ENCODE peak calls at places on chromosomes 11 and 22, in ten cellular contexts. One of them, this sample, is unnamed.

GRCh38 chr22:36790648-36791047 is 14.7 kb upstream of the IFT27 start:
- ATAC-seq in psoas muscle: no peak
- ATAC-seq in CD8-positive, alpha-beta T cell: no peak
- ATAC-seq in heart left ventricle: no peak
- ATAC-seq in activated T-cell treated with anti-CD3 and anti-CD28 coated beads, Interleukin-2, amount 50 U/mL, for 4 hours: peak
- ATAC-seq in A549: peak
- ATAC-seq in naive thymus-derived CD8-positive, alpha-beta T cell: no peak
- ATAC-seq in activated naive CD8-positive, alpha-beta T cell treated with anti-CD3 and anti-CD28 coated beads, Interleukin-2, amount 50 U/mL, for 24 hours: peak
- ATAC-seq in stimulated activated naive CD8-positive, alpha-beta T cell treated with anti-CD3 and anti-CD28 coated beads, Interleukin-15, Interleukin-2, amounts not matched to agents 100 U/mL and 50 U/mL, for 24 hours: peak
- ATAC-seq in HCT116: peak
- ATAC-seq in this sample: peak

GRCh38 chr22:35949243-35949642 is 79.4 kb downstream of the RBFOX2 start:
- ATAC-seq in psoas muscle: no peak
- ATAC-seq in CD8-positive, alpha-beta T cell: no peak
- ATAC-seq in heart left ventricle: no peak
- ATAC-seq in activated T-cell treated with anti-CD3 and anti-CD28 coated beads, Interleukin-2, amount 50 U/mL, for 4 hours: no peak
- ATAC-seq in A549: no peak
- ATAC-seq in naive thymus-derived CD8-positive, alpha-beta T cell: no peak
- ATAC-seq in activated naive CD8-positive, alpha-beta T cell treated with anti-CD3 and anti-CD28 coated beads, Interleukin-2, amount 50 U/mL, for 24 hours: no peak
- ATAC-seq in stimulated activated naive CD8-positive, alpha-beta T cell treated with anti-CD3 and anti-CD28 coated beads, Interleukin-15, Interleukin-2, amounts not matched to agents 100 U/mL and 50 U/mL, for 24 hours: no peak
- ATAC-seq in HCT116: no peak
- ATAC-seq in this sample: no peak

GRCh38 chr11:45333023-45333422 is 46.9 kb upstream of the SYT13 start:
- ATAC-seq in psoas muscle: no peak
- ATAC-seq in CD8-positive, alpha-beta T cell: no peak
- ATAC-seq in heart left ventricle: peak
- ATAC-seq in activated T-cell treated with anti-CD3 and anti-CD28 coated beads, Interleukin-2, amount 50 U/mL, for 4 hours: no peak
- ATAC-seq in A549: no peak
- ATAC-seq in naive thymus-derived CD8-positive, alpha-beta T cell: no peak
- ATAC-seq in activated naive CD8-positive, alpha-beta T cell treated with anti-CD3 and anti-CD28 coated beads, Interleukin-2, amount 50 U/mL, for 24 hours: no peak
- ATAC-seq in stimulated activated naive CD8-positive, alpha-beta T cell treated with anti-CD3 and anti-CD28 coated beads, Interleukin-15, Interleukin-2, amounts not matched to agents 100 U/mL and 50 U/mL, for 24 hours: no peak
- ATAC-seq in HCT116: no peak
- ATAC-seq in this sample: no peak

GRCh38 chr22:46780453-46780852 is 18.0 kb downstream of the TBC1D22A start:
- ATAC-seq in psoas muscle: peak
- ATAC-seq in CD8-positive, alpha-beta T cell: no peak
- ATAC-seq in heart left ventricle: peak
- ATAC-seq in activated T-cell treated with anti-CD3 and anti-CD28 coated beads, Interleukin-2, amount 50 U/mL, for 4 hours: no peak
- ATAC-seq in A549: no peak
- ATAC-seq in naive thymus-derived CD8-positive, alpha-beta T cell: no peak
- ATAC-seq in activated naive CD8-positive, alpha-beta T cell treated with anti-CD3 and anti-CD28 coated beads, Interleukin-2, amount 50 U/mL, for 24 hours: no peak
- ATAC-seq in stimulated activated naive CD8-positive, alpha-beta T cell treated with anti-CD3 and anti-CD28 coated beads, Interleukin-15, Interleukin-2, amounts not matched to agents 100 U/mL and 50 U/mL, for 24 hours: no peak
- ATAC-seq in HCT116: no peak
- ATAC-seq in this sample: no peak

GRCh38 chr11:7892059-7892699 is 38.9 kb downstream of the OR10A6 start:
- ATAC-seq in psoas muscle: no peak
- ATAC-seq in CD8-positive, alpha-beta T cell: no peak
- ATAC-seq in heart left ventricle: no peak
- ATAC-seq in activated T-cell treated with anti-CD3 and anti-CD28 coated beads, Interleukin-2, amount 50 U/mL, for 4 hours: no peak
- ATAC-seq in A549: no peak
- ATAC-seq in naive thymus-derived CD8-positive, alpha-beta T cell: no peak
- ATAC-seq in activated naive CD8-positive, alpha-beta T cell treated with anti-CD3 and anti-CD28 coated beads, Interleukin-2, amount 50 U/mL, for 24 hours: no peak
- ATAC-seq in stimulated activated naive CD8-positive, alpha-beta T cell treated with anti-CD3 and anti-CD28 coated beads, Interleukin-15, Interleukin-2, amounts not matched to agents 100 U/mL and 50 U/mL, for 24 hours: no peak
- ATAC-seq in HCT116: no peak
- ATAC-seq in this sample: no peak

GRCh38 chr11:79174045-79175008 is 266.5 kb downstream of the TENM4 start:
- ATAC-seq in psoas muscle: peak
- ATAC-seq in CD8-positive, alpha-beta T cell: no peak
- ATAC-seq in heart left ventricle: peak
- ATAC-seq in activated T-cell treated with anti-CD3 and anti-CD28 coated beads, Interleukin-2, amount 50 U/mL, for 4 hours: no peak
- ATAC-seq in A549: peak
- ATAC-seq in naive thymus-derived CD8-positive, alpha-beta T cell: no peak
- ATAC-seq in activated naive CD8-positive, alpha-beta T cell treated with anti-CD3 and anti-CD28 coated beads, Interleukin-2, amount 50 U/mL, for 24 hours: no peak
- ATAC-seq in stimulated activated naive CD8-positive, alpha-beta T cell treated with anti-CD3 and anti-CD28 coated beads, Interleukin-15, Interleukin-2, amounts not matched to agents 100 U/mL and 50 U/mL, for 24 hours: no peak
- ATAC-seq in HCT116: peak
- ATAC-seq in this sample: no peak

GRCh38 chr11:94201004-94201465 is 72.4 kb downstream of the PANX1 start:
- ATAC-seq in psoas muscle: no peak
- ATAC-seq in CD8-positive, alpha-beta T cell: no peak
- ATAC-seq in heart left ventricle: no peak
- ATAC-seq in activated T-cell treated with anti-CD3 and anti-CD28 coated beads, Interleukin-2, amount 50 U/mL, for 4 hours: no peak
- ATAC-seq in A549: peak
- ATAC-seq in naive thymus-derived CD8-positive, alpha-beta T cell: no peak
- ATAC-seq in activated naive CD8-positive, alpha-beta T cell treated with anti-CD3 and anti-CD28 coated beads, Interleukin-2, amount 50 U/mL, for 24 hours: peak
- ATAC-seq in stimulated activated naive CD8-positive, alpha-beta T cell treated with anti-CD3 and anti-CD28 coated beads, Interleukin-15, Interleukin-2, amounts not matched to agents 100 U/mL and 50 U/mL, for 24 hours: no peak
- ATAC-seq in HCT116: no peak
- ATAC-seq in this sample: no peak

GRCh38 chr11:11843233-11843632 is 1.5 kb downstream of the USP47 start:
- ATAC-seq in psoas muscle: no peak
- ATAC-seq in CD8-positive, alpha-beta T cell: peak
- ATAC-seq in heart left ventricle: no peak
- ATAC-seq in activated T-cell treated with anti-CD3 and anti-CD28 coated beads, Interleukin-2, amount 50 U/mL, for 4 hours: peak
- ATAC-seq in A549: no peak
- ATAC-seq in naive thymus-derived CD8-positive, alpha-beta T cell: peak
- ATAC-seq in activated naive CD8-positive, alpha-beta T cell treated with anti-CD3 and anti-CD28 coated beads, Interleukin-2, amount 50 U/mL, for 24 hours: no peak
- ATAC-seq in stimulated activated naive CD8-positive, alpha-beta T cell treated with anti-CD3 and anti-CD28 coated beads, Interleukin-15, Interleukin-2, amounts not matched to agents 100 U/mL and 50 U/mL, for 24 hours: peak
- ATAC-seq in HCT116: no peak
- ATAC-seq in this sample: peak

GRCh38 chr11:65404638-65405339 is 17.8 kb upstream of the NEAT1 start:
- ATAC-seq in psoas muscle: peak
- ATAC-seq in CD8-positive, alpha-beta T cell: no peak
- ATAC-seq in heart left ventricle: peak
- ATAC-seq in activated T-cell treated with anti-CD3 and anti-CD28 coated beads, Interleukin-2, amount 50 U/mL, for 4 hours: no peak
- ATAC-seq in A549: no peak
- ATAC-seq in naive thymus-derived CD8-positive, alpha-beta T cell: no peak
- ATAC-seq in activated naive CD8-positive, alpha-beta T cell treated with anti-CD3 and anti-CD28 coated beads, Interleukin-2, amount 50 U/mL, for 24 hours: no peak
- ATAC-seq in stimulated activated naive CD8-positive, alpha-beta T cell treated with anti-CD3 and anti-CD28 coated beads, Interleukin-15, Interleukin-2, amounts not matched to agents 100 U/mL and 50 U/mL, for 24 hours: no peak
- ATAC-seq in HCT116: no peak
- ATAC-seq in this sample: no peak

GRCh38 chr11:66609951-66610617 is 6.3 kb upstream of the RBM14 start:
- ATAC-seq in psoas muscle: no peak
- ATAC-seq in CD8-positive, alpha-beta T cell: no peak
- ATAC-seq in heart left ventricle: no peak
- ATAC-seq in activated T-cell treated with anti-CD3 and anti-CD28 coated beads, Interleukin-2, amount 50 U/mL, for 4 hours: no peak
- ATAC-seq in A549: no peak
- ATAC-seq in naive thymus-derived CD8-positive, alpha-beta T cell: no peak
- ATAC-seq in activated naive CD8-positive, alpha-beta T cell treated with anti-CD3 and anti-CD28 coated beads, Interleukin-2, amount 50 U/mL, for 24 hours: no peak
- ATAC-seq in stimulated activated naive CD8-positive, alpha-beta T cell treated with anti-CD3 and anti-CD28 coated beads, Interleukin-15, Interleukin-2, amounts not matched to agents 100 U/mL and 50 U/mL, for 24 hours: no peak
- ATAC-seq in HCT116: no peak
- ATAC-seq in this sample: no peak

GRCh38 chr22:50516891-50517290 is 8.5 kb downstream of the SCO2 start:
- ATAC-seq in psoas muscle: no peak
- ATAC-seq in CD8-positive, alpha-beta T cell: no peak
- ATAC-seq in heart left ventricle: no peak
- ATAC-seq in activated T-cell treated with anti-CD3 and anti-CD28 coated beads, Interleukin-2, amount 50 U/mL, for 4 hours: no peak
- ATAC-seq in A549: no peak
- ATAC-seq in naive thymus-derived CD8-positive, alpha-beta T cell: no peak
- ATAC-seq in activated naive CD8-positive, alpha-beta T cell treated with anti-CD3 and anti-CD28 coated beads, Interleukin-2, amount 50 U/mL, for 24 hours: no peak
- ATAC-seq in stimulated activated naive CD8-positive, alpha-beta T cell treated with anti-CD3 and anti-CD28 coated beads, Interleukin-15, Interleukin-2, amounts not matched to agents 100 U/mL and 50 U/mL, for 24 hours: no peak
- ATAC-seq in HCT116: no peak
- ATAC-seq in this sample: no peak

GRCh38 chr11:50298182-50298988 is 265.7 kb downstream of the OR4C45 start:
- ATAC-seq in psoas muscle: peak
- ATAC-seq in CD8-positive, alpha-beta T cell: no peak
- ATAC-seq in heart left ventricle: peak
- ATAC-seq in activated T-cell treated with anti-CD3 and anti-CD28 coated beads, Interleukin-2, amount 50 U/mL, for 4 hours: no peak
- ATAC-seq in A549: no peak
- ATAC-seq in naive thymus-derived CD8-positive, alpha-beta T cell: no peak
- ATAC-seq in activated naive CD8-positive, alpha-beta T cell treated with anti-CD3 and anti-CD28 coated beads, Interleukin-2, amount 50 U/mL, for 24 hours: no peak
- ATAC-seq in stimulated activated naive CD8-positive, alpha-beta T cell treated with anti-CD3 and anti-CD28 coated beads, Interleukin-15, Interleukin-2, amounts not matched to agents 100 U/mL and 50 U/mL, for 24 hours: no peak
- ATAC-seq in HCT116: no peak
- ATAC-seq in this sample: no peak

GRCh38 chr11:32374261-32374711 is 61.1 kb downstream of the WT1 start:
- ATAC-seq in psoas muscle: no peak
- ATAC-seq in CD8-positive, alpha-beta T cell: no peak
- ATAC-seq in heart left ventricle: no peak
- ATAC-seq in activated T-cell treated with anti-CD3 and anti-CD28 coated beads, Interleukin-2, amount 50 U/mL, for 4 hours: no peak
- ATAC-seq in A549: peak
- ATAC-seq in naive thymus-derived CD8-positive, alpha-beta T cell: no peak
- ATAC-seq in activated naive CD8-positive, alpha-beta T cell treated with anti-CD3 and anti-CD28 coated beads, Interleukin-2, amount 50 U/mL, for 24 hours: no peak
- ATAC-seq in stimulated activated naive CD8-positive, alpha-beta T cell treated with anti-CD3 and anti-CD28 coated beads, Interleukin-15, Interleukin-2, amounts not matched to agents 100 U/mL and 50 U/mL, for 24 hours: no peak
- ATAC-seq in HCT116: peak
- ATAC-seq in this sample: no peak

This sample was measured in activated CD4-positive, CD25-positive, alpha-beta regulatory T cell treated with anti-CD3 and anti-CD28 coated beads, Interleukin-2, amount 50 U/mL, for 24 hours.